ENCODE peak calls at places on chromosomes 13 and 19, in five cellular contexts. M, N, A, Q and U are unnamed samples.

GRCh38 chr19:45160870-45161714 is at the start of gene NKPD1:
- DNase-seq in N (no peak), Q (no peak), A (no peak), M (no peak), U (no peak)

GRCh38 chr19:49142866-49143335 is 12.3 kb downstream of the HRC start:
- DNase-seq in N (no peak), M (peak), A (peak), Q (peak), U (peak)

GRCh38 chr19:2656533-2656932 is 46.0 kb downstream of the GNG7 start:
- DNase-seq in Q (no peak), A (no peak), M (no peak), N (no peak), U (no peak)

GRCh38 chr19:7391218-7391670 is 42.5 kb downstream of the ARHGEF18 start:
- DNase-seq in N (no peak), M (no peak), A (peak), Q (no peak), U (no peak)

GRCh38 chr19:19372656-19373416 is 32.6 kb upstream of the GATAD2A start:
- DNase-seq in A (peak), N (no peak), Q (no peak), M (peak), U (peak)

GRCh38 chr13:42750858-42751257 is 30.5 kb upstream of the FAM216B start:
- DNase-seq in N (no peak), A (no peak), M (no peak), Q (no peak), U (no peak)

GRCh38 chr19:39193785-39194184 is 3.0 kb upstream of the NCCRP1 start:
- DNase-seq in Q (no peak), A (no peak), M (no peak), N (no peak), U (no peak)

GRCh38 chr19:40633207-40633606 is 32.0 kb downstream of the LTBP4 start:
- DNase-seq in M (no peak), N (no peak), Q (peak), A (peak), U (no peak)

GRCh38 chr19:45170146-45171106 is 7.6 kb downstream of the TRAPPC6A start:
- DNase-seq in N (no peak), A (no peak), Q (no peak), M (no peak), U (no peak)

GRCh38 chr13:36430247-36431203 is 1.8 kb upstream of the CCNA1 start:
- DNase-seq in Q (no peak), M (no peak), A (no peak), N (no peak), U (no peak)

GRCh38 chr19:53463263-53463662 is 4.3 kb upstream of the ZNF813 start:
- DNase-seq in A (peak), M (no peak), N (no peak), Q (no peak), U (no peak)

GRCh38 chr19:48480476-48481190 is 11.5 kb downstream of the CYTH2 start:
- DNase-seq in Q (no peak), N (no peak), M (peak), A (no peak), U (peak)

GRCh38 chr19:1742989-1743696 is 10.2 kb upstream of the ONECUT3 start:
- DNase-seq in A (no peak), N (no peak), Q (no peak), M (no peak), U (no peak)

GRCh38 chr19:5285955-5286354 is 54.7 kb downstream of the PTPRS start:
- DNase-seq in A (no peak), M (no peak), Q (no peak), N (no peak), U (no peak)

GRCh38 chr13:101309014-101309619 is 107.2 kb downstream of the NALCN start:
- DNase-seq in M (no peak), A (peak), N (no peak), Q (peak), U (no peak)

GRCh38 chr13:95360464-95361097 is 59.3 kb upstream of the ABCC4 start:
- DNase-seq in M (no peak), N (no peak), Q (no peak), A (peak), U (no peak)

GRCh38 chr13:77729502-77730221 is 32.2 kb downstream of the SLAIN1 start:
- DNase-seq in A (no peak), N (no peak), M (no peak), Q (no peak), U (peak)

GRCh38 chr19:46610851-46611770 is 10.0 kb downstream of the CALM3 start:
- DNase-seq in N (peak), A (peak), M (no peak), Q (no peak), U (no peak)

GRCh38 chr19:38452430-38453366 is 19.2 kb downstream of the RYR1 start:
- DNase-seq in Q (no peak), M (no peak), A (no peak), N (no peak), U (no peak)

GRCh38 chr13:20567881-20568528 is 1.0 kb downstream of the IFT88 start:
- DNase-seq in N (no peak), Q (no peak), A (no peak), M (no peak), U (no peak)

GRCh38 chr19:1507763-1508506 is 4.9 kb downstream of the ADAMTSL5 start:
- DNase-seq in Q (peak), N (peak), A (peak), M (peak), U (peak)

GRCh38 chr19:19068659-19069509 is 5.1 kb downstream of the SLC25A42 start:
- DNase-seq in N (no peak), M (no peak), Q (no peak), A (no peak), U (no peak)

GRCh38 chr19:913080-913748 is at the start of gene R3HDM4:
- DNase-seq in A (peak), Q (no peak), N (peak), M (peak), U (peak)

GRCh38 chr19:17579523-17580244 is 24.2 kb downstream of the COLGALT1 start:
- DNase-seq in Q (no peak), M (no peak), A (peak), N (peak), U (no peak)

GRCh38 chr19:5292453-5292842 is 48.2 kb downstream of the PTPRS start:
- DNase-seq in A (peak), M (peak), Q (no peak), N (no peak), U (no peak)

GRCh38 chr19:43562211-43562697 is 13.1 kb downstream of the XRCC1 start:
- DNase-seq in A (no peak), N (no peak), M (no peak), Q (no peak), U (no peak)

GRCh38 chr13:98022210-98022609 is 68.7 kb downstream of the IPO5 start:
- DNase-seq in A (peak), M (no peak), N (no peak), Q (peak), U (no peak)

GRCh38 chr13:46743191-46743590 is 53.8 kb downstream of the ESD start:
- DNase-seq in N (no peak), Q (no peak), M (no peak), A (peak), U (no peak)

GRCh38 chr13:61383101-61383500 is 32.5 kb downstream of the PCDH20 start:
- DNase-seq in Q (no peak), M (no peak), N (no peak), A (no peak), U (no peak)

GRCh38 chr19:40225440-40226305 is 816 bp downstream of the CCNP start:
- DNase-seq in Q (no peak), A (peak), N (no peak), M (no peak), U (no peak)

GRCh38 chr19:15248106-15248505 is 15.9 kb upstream of the EPHX3 start:
- DNase-seq in M (no peak), N (no peak), A (peak), Q (no peak), U (no peak)
- H3K4me3 ChIP-seq in M (no peak), N (no peak), A (no peak), Q (no peak), U (no peak)

DNA sequence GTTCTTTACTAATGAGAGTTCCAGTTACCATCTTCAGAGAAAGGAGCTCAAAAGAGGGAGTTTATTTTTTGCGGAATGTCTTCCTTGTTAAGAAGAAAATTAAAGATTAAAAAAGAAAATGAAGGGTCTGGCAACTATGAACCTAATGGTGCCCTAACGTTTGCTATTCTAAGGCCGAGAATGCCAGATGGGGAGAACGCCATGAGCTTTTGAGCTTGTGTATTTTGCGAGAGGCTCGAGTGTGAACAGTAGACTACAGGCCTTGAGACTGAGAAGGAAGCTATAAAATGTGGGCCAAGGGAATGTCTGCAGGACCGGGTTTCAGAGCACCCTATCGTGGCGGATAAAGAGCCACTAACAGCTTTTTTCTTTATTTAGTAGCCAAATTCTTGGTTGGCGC is 6.7 kb downstream of the FGF14 start:
- DNase-seq in N (no peak), A (no peak), Q (no peak), M (no peak), U (no peak)
- H3K4me3 ChIP-seq in N (peak), A (no peak), Q (no peak), M (peak), U (peak)

GRCh38 chr13:112619730-112620639 is 32.0 kb upstream of the TUBGCP3 start:
- DNase-seq in M (no peak), N (no peak), A (no peak), Q (no peak), U (no peak)
- H3K4me3 ChIP-seq in M (no peak), N (no peak), A (no peak), Q (no peak), U (no peak)

DNA sequence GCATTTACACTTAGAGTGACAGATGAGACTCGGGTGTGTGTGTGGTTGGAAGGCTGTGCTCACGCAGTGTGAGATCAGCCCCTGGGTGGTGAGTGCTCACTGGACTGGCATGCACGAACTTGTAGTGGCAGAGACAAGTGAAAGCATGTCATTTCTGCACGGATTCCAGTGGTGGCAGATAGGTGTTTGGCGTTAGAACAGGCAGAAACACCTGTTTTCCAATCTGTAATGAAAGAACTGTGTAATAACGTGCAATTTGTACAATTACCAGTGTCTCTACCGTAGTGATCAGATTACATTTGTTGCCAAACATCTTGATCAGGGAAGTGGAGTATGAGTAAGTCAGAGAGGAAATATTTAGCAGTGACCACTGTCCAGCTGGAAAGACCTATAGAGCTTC is 8.2 kb downstream of the LAMP1 start:
- DNase-seq in Q (no peak), A (peak), N (no peak), M (no peak), U (no peak)
- H3K4me3 ChIP-seq in Q (no peak), A (no peak), N (no peak), M (no peak), U (no peak)

GRCh38 chr13:62643007-62643483 is 1227.4 kb upstream of the PCDH20 start:
- DNase-seq in N (no peak), M (no peak), Q (no peak), A (peak), U (no peak)
- H3K4me3 ChIP-seq in N (no peak), M (no peak), Q (no peak), A (no peak), U (no peak)

DNA sequence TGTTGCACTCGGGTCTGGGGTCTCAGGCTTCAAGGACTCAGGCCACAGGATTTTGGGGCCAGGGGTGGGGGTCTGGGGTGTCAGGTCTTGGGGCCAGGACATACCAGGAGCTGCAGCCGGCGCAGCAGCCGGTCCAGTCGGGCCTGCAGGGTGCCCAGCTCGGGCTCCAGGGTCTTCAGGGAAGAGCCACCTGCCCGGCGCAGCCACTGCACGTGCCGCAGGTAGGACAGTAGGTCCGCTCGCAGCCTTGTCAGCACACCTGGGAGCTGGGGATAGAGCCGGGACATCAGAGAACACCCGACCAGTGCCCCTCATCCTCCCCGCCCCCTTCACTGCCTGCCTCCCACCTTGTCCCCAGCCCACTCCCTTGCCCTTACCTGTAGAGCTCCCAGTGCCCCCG is 2.2 kb downstream of the IL11 start:
- DNase-seq in A (no peak), Q (no peak), M (no peak), N (no peak), U (no peak)
- H3K4me3 ChIP-seq in A (peak), Q (peak), M (no peak), N (no peak), U (no peak)

GRCh38 chr13:110645750-110646149 is 30.4 kb downstream of the NAXD start:
- DNase-seq in N (no peak), A (no peak), M (no peak), Q (no peak), U (no peak)

GRCh38 chr13:110643324-110643723 is 28.0 kb downstream of the NAXD start:
- DNase-seq in M (no peak), Q (no peak), A (no peak), N (no peak), U (no peak)

GRCh38 chr13:110646442-110647364 is 31.4 kb downstream of the NAXD start:
- DNase-seq in A (no peak), M (no peak), N (no peak), Q (no peak), U (no peak)

GRCh38 chr13:110643768-110644421 is 28.6 kb downstream of the NAXD start:
- DNase-seq in Q (no peak), A (no peak), N (no peak), M (no peak), U (no peak)

DNA sequence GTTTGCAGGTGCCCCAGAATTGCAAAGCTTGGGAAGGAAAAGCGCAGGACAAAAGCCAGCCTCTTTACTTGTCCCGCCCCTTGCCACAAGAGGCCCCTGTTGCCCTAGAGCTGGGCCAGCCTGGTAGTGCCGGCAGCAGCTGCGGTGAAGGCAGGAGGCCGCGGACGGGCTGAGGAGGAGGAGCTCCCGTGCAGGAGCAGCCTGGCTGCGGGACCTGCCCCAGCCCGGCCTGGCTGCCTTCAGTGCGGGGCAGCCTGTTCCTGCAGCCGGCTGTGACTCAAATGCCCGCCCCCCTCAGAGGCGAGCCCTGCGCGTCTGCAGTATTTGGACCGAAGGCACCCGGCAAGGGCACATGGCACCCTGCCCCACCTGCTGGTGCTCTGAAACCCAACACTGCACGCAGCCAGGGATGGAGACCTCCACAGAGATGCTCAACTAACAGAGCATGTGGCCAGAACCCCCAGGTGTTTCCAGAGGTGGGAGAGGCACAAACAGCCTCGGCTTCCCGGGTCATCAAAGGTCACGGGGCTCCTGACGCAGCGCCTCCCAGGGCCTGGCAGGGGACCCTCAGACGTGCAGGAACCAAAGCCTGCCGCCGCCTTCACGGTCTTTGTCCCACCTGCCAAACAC is 29.7 kb downstream of the NAXD start:
- DNase-seq in M (peak), A (peak), Q (no peak), N (no peak), U (peak)
- H3K4me3 ChIP-seq in M (no peak), A (no peak), Q (no peak), N (no peak), U (no peak)

GRCh38 chr13:99558570-99559180 is 57.4 kb downstream of the TM9SF2 start:
- DNase-seq in M (no peak), N (no peak), A (peak), Q (no peak), U (no peak)
- H3K4me3 ChIP-seq in M (no peak), N (no peak), A (no peak), Q (no peak), U (no peak)

GRCh38 chr13:107882708-107883560 is 332.4 kb downstream of the LIG4 start:
- DNase-seq in Q (no peak), M (no peak), A (no peak), N (no peak), U (no peak)
- H3K4me3 ChIP-seq in Q (no peak), M (no peak), A (peak), N (no peak), U (no peak)